ENCODE peak calls at places on chromosomes 1 and 21, in ten cellular contexts. C, Z, J, Q, U, Y, W, M, G and I are unnamed samples.

GRCh38 chr1:240341365-240342250 is 249.9 kb downstream of the FMN2 start:
- DNase-seq in C (no peak), Z (no peak), J (no peak), Q (no peak), U (no peak), Y (no peak), W (no peak), M (no peak), G (no peak), I (no peak)

GRCh38 chr21:37206531-37206930 is 60.6 kb downstream of the VPS26C start:
- DNase-seq in C (no peak), Z (no peak), J (no peak), Q (no peak), U (peak), Y (no peak), W (no peak), M (no peak), G (no peak), I (no peak)

GRCh38 chr1:182662121-182662890 is 22.1 kb downstream of the RGS8 start:
- DNase-seq in C (no peak), Z (no peak), J (no peak), Q (no peak), U (no peak), Y (no peak), W (no peak), M (no peak), G (no peak), I (no peak)

GRCh38 chr1:68221971-68222355 is 10.4 kb downstream of the WLS start:
- DNase-seq in C (no peak), Z (peak), J (no peak), Q (no peak), U (no peak), Y (no peak), W (no peak), M (no peak), G (no peak), I (no peak)

GRCh38 chr1:179143332-179143731 is 61.5 kb downstream of the TOR3A start:
- DNase-seq in C (peak), Z (peak), J (no peak), Q (peak), U (peak), Y (no peak), W (peak), M (peak), G (no peak), I (no peak)

GRCh38 chr1:30889506-30889905 is 19.1 kb downstream of the SDC3 start:
- DNase-seq in C (no peak), Z (no peak), J (no peak), Q (no peak), U (no peak), Y (no peak), W (no peak), M (no peak), G (no peak), I (no peak)

GRCh38 chr1:107139833-107140702 is 771 bp upstream of the NTNG1 start:
- DNase-seq in C (peak), Z (peak), J (no peak), Q (peak), U (peak), Y (no peak), W (no peak), M (peak), G (no peak), I (no peak)

GRCh38 chr21:43893536-43894205 is 28.6 kb downstream of the AGPAT3 start:
- DNase-seq in C (no peak), Z (no peak), J (no peak), Q (no peak), U (peak), Y (no peak), W (no peak), M (peak), G (no peak), I (no peak)

GRCh38 chr1:229869225-229869624 is 197.8 kb upstream of the GALNT2 start:
- DNase-seq in C (no peak), Z (no peak), J (no peak), Q (no peak), U (no peak), Y (no peak), W (no peak), M (no peak), G (no peak), I (no peak)

GRCh38 chr1:203607169-203607873 is 19.3 kb upstream of the ATP2B4 start:
- DNase-seq in C (peak), Z (peak), J (peak), Q (peak), U (peak), Y (peak), W (peak), M (peak), G (no peak), I (peak)

GRCh38 chr1:32068891-32069590 is 3.7 kb upstream of the TMEM39B start:
- DNase-seq in C (peak), Z (no peak), J (no peak), Q (no peak), U (no peak), Y (no peak), W (no peak), M (peak), G (no peak), I (no peak)

GRCh38 chr1:100353988-100354387 is 1.7 kb downstream of the CDC14A start:
- DNase-seq in C (no peak), Z (no peak), J (peak), Q (no peak), U (peak), Y (no peak), W (peak), M (peak), G (no peak), I (no peak)

GRCh38 chr1:172887162-172887561 is 163.6 kb downstream of the TNFSF18 start:
- DNase-seq in C (no peak), Z (no peak), J (no peak), Q (no peak), U (no peak), Y (no peak), W (no peak), M (no peak), G (no peak), I (no peak)

GRCh38 chr1:15578921-15579682 is 5.7 kb downstream of the AGMAT start:
- DNase-seq in C (no peak), Z (no peak), J (no peak), Q (no peak), U (no peak), Y (no peak), W (no peak), M (no peak), G (no peak), I (no peak)

GRCh38 chr1:184768467-184768866 is 13.8 kb upstream of the EDEM3 start:
- DNase-seq in C (no peak), Z (no peak), J (no peak), Q (no peak), U (no peak), Y (no peak), W (no peak), M (no peak), G (no peak), I (no peak)

GRCh38 chr1:28067523-28068090 is 20.8 kb downstream of the EYA3 start:
- DNase-seq in C (no peak), Z (peak), J (no peak), Q (no peak), U (no peak), Y (no peak), W (no peak), M (peak), G (no peak), I (no peak)

GRCh38 chr1:176719478-176719877 is 256.5 kb downstream of the PAPPA2 start:
- DNase-seq in C (no peak), Z (peak), J (no peak), Q (no peak), U (no peak), Y (no peak), W (no peak), M (no peak), G (no peak), I (no peak)

GRCh38 chr21:41973427-41973831 is 19.6 kb upstream of the C2CD2 start:
- DNase-seq in C (no peak), Z (no peak), J (no peak), Q (no peak), U (no peak), Y (no peak), W (no peak), M (no peak), G (no peak), I (no peak)

GRCh38 chr1:26666855-26667254 is 29.0 kb upstream of the ARID1A start:
- DNase-seq in C (no peak), Z (peak), J (no peak), Q (no peak), U (no peak), Y (no peak), W (no peak), M (peak), G (no peak), I (no peak)

GRCh38 chr1:246308533-246309075 is 198.5 kb downstream of the SMYD3 start:
- DNase-seq in C (no peak), Z (no peak), J (no peak), Q (no peak), U (no peak), Y (no peak), W (no peak), M (no peak), G (no peak), I (no peak)

GRCh38 chr1:71638081-71638766 is 557.4 kb upstream of the ZRANB2 start:
- DNase-seq in C (no peak), Z (peak), J (no peak), Q (no peak), U (no peak), Y (no peak), W (no peak), M (peak), G (no peak), I (no peak)

GRCh38 chr1:14517813-14518180 is 80.7 kb upstream of the KAZN start:
- DNase-seq in C (no peak), Z (no peak), J (no peak), Q (no peak), U (no peak), Y (no peak), W (no peak), M (no peak), G (no peak), I (no peak)